ENCODE peak calls at places on chromosomes 13 and 19, in six cellular contexts. S is naive thymus-derived CD4-positive, alpha-beta T cell; M is DMS153; R is stimulated activated CD4-positive, alpha-beta T cell treated with anti-CD3 and anti-CD28 coated beads, Interleukin-12 subunit alpha, Interleukin-12 subunit beta, amount 100 ng/mL, for 24 hours; G is activated naive CD4-positive, alpha-beta T cell treated with anti-CD3 and anti-CD28 coated beads for 36 hours; X is brain microvascular endothelial cell. C is an unnamed sample.

GRCh38 chr19:10543420-10544241 is at the start of gene ATG4D:
- DNase-seq in R (peak), X (peak), G (peak), M (peak), S (peak), C (no peak)

GRCh38 chr19:33497151-33497777 is 24.3 kb downstream of the PEPD start:
- DNase-seq in M (no peak), S (no peak), R (no peak), X (no peak), G (no peak), C (no peak)

GRCh38 chr19:46520616-46521015 is 24.9 kb upstream of the PNMA8B start:
- DNase-seq in M (no peak), S (no peak), R (no peak), G (peak), X (no peak), C (no peak)

GRCh38 chr19:1850809-1851544 is 2.7 kb upstream of the REXO1 start:
- DNase-seq in M (no peak), X (no peak), R (no peak), S (no peak), G (no peak), C (no peak)

GRCh38 chr19:35901854-35902661 is at the start of gene HCST:
- DNase-seq in M (no peak), S (peak), R (no peak), G (peak), X (no peak), C (no peak)

GRCh38 chr19:35757231-35757748 is 461 bp upstream of the HSPB6 start:
- DNase-seq in M (no peak), S (peak), G (peak), R (no peak), X (peak), C (no peak)

GRCh38 chr13:100176781-100177389 is 88.0 kb downstream of the PCCA start:
- DNase-seq in S (no peak), R (no peak), M (peak), G (no peak), X (peak), C (no peak)

GRCh38 chr19:31554360-31554759 is 205.1 kb upstream of the TSHZ3 start:
- DNase-seq in M (no peak), R (no peak), S (no peak), G (no peak), X (no peak), C (no peak)

GRCh38 chr19:8531470-8531869 is 17.5 kb upstream of the ZNF414 start:
- DNase-seq in M (no peak), S (no peak), R (no peak), X (no peak), G (no peak), C (no peak)

GRCh38 chr13:114032121-114032799 is 58.4 kb upstream of the C13orf46 start:
- DNase-seq in M (no peak), R (no peak), X (peak), S (no peak), G (no peak), C (no peak)

GRCh38 chr19:1675633-1676350 is 23.4 kb upstream of the TCF3 start:
- DNase-seq in G (no peak), X (no peak), M (no peak), R (no peak), S (no peak), C (no peak)

GRCh38 chr19:14383898-14384669 is 2.8 kb downstream of the ADGRE5 start:
- DNase-seq in X (peak), S (peak), R (no peak), G (peak), M (no peak), C (peak)

GRCh38 chr13:51122868-51123267 is 11.8 kb upstream of the C13orf42 start:
- DNase-seq in S (no peak), M (no peak), R (no peak), X (no peak), G (no peak), C (no peak)

GRCh38 chr19:16836115-16836905 is 7.1 kb downstream of the SIN3B start:
- DNase-seq in S (no peak), R (no peak), M (no peak), G (peak), X (peak), C (no peak)

GRCh38 chr19:36115453-36116343 is at the start of gene TBCB:
- DNase-seq in X (peak), G (peak), S (peak), R (peak), M (no peak), C (no peak)

GRCh38 chr19:42794751-42795150 is 29.3 kb upstream of the PSG8 start:
- DNase-seq in M (no peak), G (no peak), R (no peak), X (no peak), S (no peak), C (no peak)

GRCh38 chr13:73059460-73060250 is 850 bp downstream of the KLF5 start:
- DNase-seq in R (peak), G (peak), X (no peak), S (peak), M (no peak), C (peak)

GRCh38 chr19:6767357-6768235 is at the start of gene SH2D3A:
- DNase-seq in M (peak), G (peak), S (peak), R (peak), X (peak), C (no peak)

GRCh38 chr13:79937311-79938243 is 403.3 kb downstream of the SPRY2 start:
- DNase-seq in R (no peak), G (no peak), M (no peak), S (no peak), X (peak), C (no peak)

GRCh38 chr13:34224877-34225276 is 406.9 kb downstream of the RFC3 start:
- DNase-seq in M (no peak), S (no peak), R (no peak), X (no peak), G (no peak), C (no peak)

GRCh38 chr19:35247526-35248309 is 1.1 kb upstream of the LSR start:
- DNase-seq in M (peak), S (peak), G (peak), X (no peak), R (no peak), C (no peak)

GRCh38 chr13:34349091-34349722 is 531.3 kb downstream of the RFC3 start:
- DNase-seq in M (no peak), S (no peak), R (no peak), G (no peak), X (peak), C (peak)

GRCh38 chr19:8487137-8487851 is 15.1 kb downstream of the PRAM1 start:
- DNase-seq in R (no peak), S (peak), X (no peak), G (peak), M (no peak), C (no peak)

GRCh38 chr19:34260771-34261173 is 6.4 kb downstream of the GARRE1 start:
- DNase-seq in G (no peak), S (no peak), R (no peak), M (no peak), X (peak), C (no peak)

GRCh38 chr19:37999309-38000213 is 92.6 kb downstream of the SIPA1L3 start:
- DNase-seq in X (peak), M (no peak), S (no peak), R (no peak), G (no peak), C (peak)

GRCh38 chr19:18637644-18638630 is 1.1 kb downstream of the KLHL26 start:
- DNase-seq in R (no peak), M (peak), X (no peak), S (no peak), G (peak), C (no peak)

GRCh38 chr19:15815306-15815705 is at the start of gene OR10H1:
- DNase-seq in G (no peak), X (no peak), M (no peak), R (no peak), S (no peak), C (no peak)

GRCh38 chr19:29702161-29702957 is 12.7 kb downstream of the C19orf12 start:
- DNase-seq in X (no peak), S (no peak), M (no peak), R (no peak), G (no peak), C (no peak)

GRCh38 chr13:79079351-79079839 is 326.7 kb downstream of the RBM26 start:
- DNase-seq in M (no peak), G (no peak), X (no peak), S (no peak), R (no peak), C (no peak)

GRCh38 chr19:55667958-55668357 is 7.1 kb upstream of the EPN1 start:
- DNase-seq in M (no peak), G (no peak), S (no peak), R (no peak), X (no peak), C (no peak)

GRCh38 chr13:40221460-40222201 is 444.8 kb downstream of the FOXO1 start:
- DNase-seq in X (peak), G (peak), S (no peak), M (no peak), R (no peak), C (peak)

GRCh38 chr19:2047449-2048103 is 3.5 kb downstream of the MKNK2 start:
- DNase-seq in M (no peak), G (no peak), X (no peak), R (no peak), S (peak), C (no peak)

GRCh38 chr19:51664131-51664530 is 17.5 kb upstream of the SIGLEC14 start:
- DNase-seq in R (no peak), X (no peak), M (no peak), G (no peak), S (no peak), C (no peak)

GRCh38 chr19:50882188-50882587 is 8.9 kb downstream of the KLK2 start:
- DNase-seq in G (no peak), X (no peak), S (no peak), R (no peak), M (no peak), C (no peak)

GRCh38 chr13:102948006-102948405 is 102.2 kb downstream of the ERCC5 start:
- DNase-seq in R (no peak), M (no peak), S (no peak), X (no peak), G (no peak), C (peak)

GRCh38 chr19:16428372-16429036 is 43.3 kb downstream of the EPS15L1 start:
- DNase-seq in G (no peak), S (no peak), R (no peak), M (no peak), X (no peak), C (no peak)

GRCh38 chr19:28881616-28882015 is 331.3 kb downstream of the UQCRFS1 start:
- DNase-seq in R (no peak), S (no peak), M (no peak), X (no peak), G (no peak), C (no peak)

GRCh38 chr19:38213911-38214625 is 10.0 kb downstream of the DPF1 start:
- DNase-seq in X (peak), R (peak), G (peak), S (peak), M (no peak), C (peak)

C was measured in H4.